ENCODE peak calls at places on chromosomes 7 and 10, in six cellular contexts. P is GM23248, U is neural progenitor cell, K is MM.1S, W is PC-3, B is fibroblast of lung. M is an unnamed sample. For H4K20me1, the result is how much of the 10 kb centered on the place peaks cover.

GRCh38 chr7:57202274-57202673 is 70.0 kb upstream of the ZNF479 start:
- DNase-seq in P (no peak), U (no peak), K (no peak), W (no peak), B (no peak), M (no peak)

GRCh38 chr7:82234457-82235049 is 209.0 kb downstream of the CACNA2D1 start:
- DNase-seq in P (peak), U (peak), K (peak), W (peak), B (peak), M (peak)

GRCh38 chr10:104197364-104197763 is 34.8 kb downstream of the CFAP43 start:
- DNase-seq in P (peak), U (no peak), K (no peak), W (peak), B (no peak), M (no peak)

GRCh38 chr7:54888067-54888735 is 129.2 kb upstream of the SEC61G start:
- DNase-seq in P (peak), U (peak), K (no peak), W (no peak), B (no peak), M (no peak)

GRCh38 chr10:31062856-31063255 is 31.2 kb upstream of the ZNF438 start:
- DNase-seq in P (peak), U (no peak), K (no peak), W (no peak), B (peak), M (no peak)

GRCh38 chr10:60433684-60434083 is 44.0 kb upstream of the ANK3 start:
- DNase-seq in P (peak), U (no peak), K (no peak), W (peak), B (peak), M (no peak)

GRCh38 chr10:124588736-124589451 is 127.3 kb downstream of the LHPP start:
- DNase-seq in P (peak), U (no peak), K (no peak), W (peak), B (peak), M (no peak)

GRCh38 chr10:121736315-121737002 is 138.2 kb upstream of the FGFR2 start:
- DNase-seq in P (no peak), U (no peak), K (no peak), W (no peak), B (no peak), M (no peak)

GRCh38 chr7:134712196-134712595 is 65.5 kb downstream of the BPGM start:
- DNase-seq in P (peak), U (no peak), K (no peak), W (no peak), B (no peak), M (no peak)

GRCh38 chr7:23235688-23236280 is 10.8 kb upstream of the GPNMB start:
- DNase-seq in P (peak), U (no peak), K (no peak), W (peak), B (peak), M (no peak)

GRCh38 chr7:73308074-73308664 is 457 bp downstream of the NSUN5 start:
- DNase-seq in P (peak), U (peak), K (peak), W (peak), B (no peak), M (no peak)

GRCh38 chr7:30920584-30921539 is 9.2 kb downstream of the AQP1 start:
- DNase-seq in P (peak), U (no peak), K (no peak), W (peak), B (peak), M (no peak)

GRCh38 chr7:43855176-43855575 is 14.1 kb downstream of the MRPS24 start:
- DNase-seq in P (no peak), U (no peak), K (no peak), W (no peak), B (no peak), M (no peak)

GRCh38 chr7:129644634-129645230 is 33.2 kb downstream of the NRF1 start:
- DNase-seq in P (peak), U (peak), K (peak), W (peak), B (peak), M (peak)

GRCh38 chr10:9010093-9010492 is 955.6 kb downstream of the GATA3 start:
- DNase-seq in P (no peak), U (no peak), K (no peak), W (no peak), B (peak), M (no peak)

GRCh38 chr10:75048669-75049098 is 62.8 kb upstream of the SAMD8 start:
- DNase-seq in P (peak), U (no peak), K (peak), W (no peak), B (peak), M (no peak)

GRCh38 chr10:12705943-12706342 is 295.6 kb downstream of the CCDC3 start:
- DNase-seq in P (peak), U (no peak), K (no peak), W (peak), B (no peak), M (no peak)

GRCh38 chr7:99008921-99009530 is 130.7 kb downstream of the TRRAP start:
- DNase-seq in P (no peak), U (no peak), K (no peak), W (no peak), B (no peak), M (no peak)

GRCh38 chr7:19508821-19509220 is 200.0 kb downstream of the POLR1F start:
- DNase-seq in P (no peak), U (no peak), K (no peak), W (no peak), B (no peak), M (no peak)

GRCh38 chr7:116353614-116354013 is 143.3 kb downstream of the TES start:
- DNase-seq in P (peak), U (no peak), K (no peak), W (no peak), B (no peak), M (no peak)

GRCh38 chr7:28847681-28848080 is 110.4 kb downstream of the TRIL start:
- DNase-seq in P (peak), U (no peak), K (no peak), W (no peak), B (no peak), M (no peak)

GRCh38 chr7:48173983-48174382 is 2.7 kb downstream of the ABCA13 start:
- DNase-seq in P (peak), U (no peak), K (no peak), W (peak), B (no peak), M (no peak)

GRCh38 chr7:1360521-1360971 is 98.7 kb downstream of the MICALL2 start:
- DNase-seq in P (no peak), U (no peak), K (no peak), W (no peak), B (no peak), M (no peak)

GRCh38 chr7:47247132-47247531 is 334.8 kb downstream of the TNS3 start:
- DNase-seq in P (no peak), U (no peak), K (no peak), W (no peak), B (no peak), M (no peak)

GRCh38 chr10:113711142-113711541 is 31.4 kb downstream of the CASP7 start:
- DNase-seq in P (no peak), U (peak), K (no peak), W (no peak), B (no peak), M (no peak)

GRCh38 chr10:107492389-107492788 is 327.9 kb upstream of the SORCS1 start:
- DNase-seq in P (no peak), U (no peak), K (no peak), W (no peak), B (no peak), M (no peak)

GRCh38 chr10:105647354-105647753 is 1006.3 kb downstream of the SORCS3 start:
- DNase-seq in P (no peak), U (no peak), K (no peak), W (no peak), B (no peak), M (no peak)

GRCh38 chr10:47409171-47409865 is 25.2 kb upstream of the ZNF488 start:
- DNase-seq in P (no peak), U (no peak), K (no peak), W (no peak), B (no peak), M (no peak)

GRCh38 chr7:3063016-3063753 is 19.5 kb upstream of the CARD11 start:
- DNase-seq in P (no peak), U (no peak), K (peak), W (peak), B (no peak), M (no peak)

GRCh38 chr7:195830-196128 is 3.4 kb downstream of the FAM20C start:
- DNase-seq in P (no peak), U (no peak), K (no peak), W (no peak), B (no peak), M (no peak)

GRCh38 chr7:194996-195829 is 2.8 kb downstream of the FAM20C start:
- DNase-seq in P (peak), U (no peak), K (no peak), W (no peak), B (peak), M (no peak)

GRCh38 chr7:193538-194256 is 1.3 kb downstream of the FAM20C start:
- DNase-seq in P (peak), U (peak), K (no peak), W (no peak), B (peak), M (no peak)

GRCh38 chr7:192701-193536 is 548 bp downstream of the FAM20C start:
- DNase-seq in P (peak), U (peak), K (no peak), W (no peak), B (no peak), M (no peak)

DNA sequence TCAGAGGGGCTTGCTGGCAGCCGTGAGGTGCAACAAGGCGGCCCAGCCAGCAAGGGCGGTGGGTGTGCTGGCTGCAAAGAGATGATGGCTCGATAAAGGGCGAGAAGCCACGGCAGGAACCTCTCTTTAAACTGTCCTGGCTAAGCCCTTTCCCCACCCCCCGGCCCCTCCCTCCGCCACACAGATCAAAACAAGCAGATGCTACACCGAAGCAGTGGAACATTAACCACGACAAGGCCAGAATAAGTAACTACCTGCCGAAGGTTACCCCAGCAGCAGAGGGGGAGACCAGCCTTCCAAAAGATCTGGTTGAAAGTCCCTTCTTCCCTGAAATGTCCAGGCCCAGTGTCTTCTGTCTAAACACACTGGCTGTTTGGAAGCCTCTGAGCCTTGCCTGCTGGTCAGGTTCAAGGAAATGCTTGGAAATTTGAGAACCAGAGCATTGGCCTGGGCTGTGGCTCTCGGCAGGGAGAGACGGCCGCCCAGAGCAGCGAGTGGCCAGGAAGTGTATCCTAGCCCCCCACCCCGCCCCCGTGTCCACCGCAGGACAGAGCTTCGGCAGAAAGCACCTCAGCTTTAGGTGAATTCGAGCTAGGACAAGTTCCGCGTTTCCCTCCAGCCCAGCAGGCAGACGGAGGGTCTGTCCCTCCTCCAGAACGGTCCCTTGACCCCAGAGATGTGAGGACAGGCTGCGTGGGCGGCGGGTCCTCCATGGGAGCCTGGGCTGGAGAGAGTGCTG is 2.1 kb downstream of the FAM20C start:
- DNase-seq in P (peak), U (no peak), K (no peak), W (no peak), B (peak), M (no peak)
- H4K20me1 ChIP-seq in P (under half), U (under half), K (under half), W (under half), B (under half), M (under half)

GRCh38 chr10:83045731-83046130 is 1093.6 kb upstream of the GHITM start:
- DNase-seq in P (no peak), U (no peak), K (no peak), W (no peak), B (no peak), M (no peak)

GRCh38 chr10:83050815-83051214 is 1088.5 kb upstream of the GHITM start:
- DNase-seq in P (no peak), U (no peak), K (peak), W (no peak), B (no peak), M (no peak)
- H3K4me3 ChIP-seq in P (no peak), U (no peak), K (peak), W (no peak), B (no peak), M (no peak)

DNA sequence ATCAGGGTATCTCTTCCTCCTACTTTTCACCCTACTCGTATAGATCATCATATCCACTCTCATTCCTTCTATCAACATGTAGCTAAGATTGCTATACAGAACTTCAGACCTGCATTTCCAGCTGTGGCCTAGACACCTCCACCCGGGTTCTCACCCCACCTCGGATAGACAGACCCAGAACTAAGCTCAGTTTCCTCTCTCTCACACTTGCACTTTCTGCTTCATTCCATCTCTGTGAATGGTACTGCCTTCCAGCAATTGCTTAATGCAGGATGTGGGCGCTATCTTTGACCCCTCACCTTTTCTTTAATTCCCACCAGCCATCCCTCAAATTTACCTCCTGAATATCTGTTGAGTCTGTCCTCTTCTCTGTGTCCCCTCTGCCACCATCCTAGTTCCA is 35.7 kb downstream of the AGK start:
- DNase-seq in P (no peak), U (no peak), K (no peak), W (no peak), B (no peak), M (no peak)
- H3K9ac ChIP-seq in P (no peak), U (no peak), K (no peak), W (no peak), B (no peak), M (no peak)

GRCh38 chr10:79087721-79088120 is 19.0 kb downstream of the ZMIZ1 start:
- DNase-seq in P (no peak), U (no peak), K (no peak), W (no peak), B (no peak), M (no peak)

GRCh38 chr10:79086822-79087221 is 18.1 kb downstream of the ZMIZ1 start:
- DNase-seq in P (no peak), U (no peak), K (no peak), W (no peak), B (no peak), M (no peak)

GRCh38 chr10:79089579-79090110 is 20.9 kb downstream of the ZMIZ1 start:
- DNase-seq in P (no peak), U (no peak), K (no peak), W (no peak), B (no peak), M (no peak)

GRCh38 chr10:79088613-79089355 is 20.0 kb downstream of the ZMIZ1 start:
- DNase-seq in P (no peak), U (no peak), K (no peak), W (no peak), B (no peak), M (no peak)

DNA sequence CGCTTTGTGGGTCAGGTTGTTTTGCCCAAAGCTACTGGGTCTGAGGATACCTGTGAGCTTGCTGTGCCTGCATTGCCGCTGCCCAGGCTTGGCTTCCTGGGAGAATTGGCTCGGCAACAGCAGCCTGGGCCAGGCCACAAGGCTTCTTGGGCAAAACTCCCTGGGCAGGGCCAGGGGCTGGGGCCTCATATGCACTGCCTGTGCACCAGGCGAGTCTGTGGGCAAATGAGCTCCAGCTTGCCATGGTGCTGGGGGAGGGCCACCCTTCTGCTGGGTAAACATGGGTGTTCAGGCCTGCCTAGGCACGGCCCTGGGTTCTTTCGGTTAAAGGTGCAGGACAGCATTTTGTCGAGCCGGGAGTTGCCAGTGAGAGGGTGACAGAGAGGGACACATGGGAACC is 19.4 kb downstream of the ZMIZ1 start:
- DNase-seq in P (no peak), U (no peak), K (no peak), W (no peak), B (no peak), M (no peak)
- H4K20me1 ChIP-seq in P (under half), U (half or more), K (under half), W (half or more), B (under half), M (under half)